ENCODE peak calls at places on chromosomes 1 and 21, in ten cellular contexts. B is AG09309, U is left ventricle myocardium inferior, F is GM13977, J is lower lobe of right lung, A is heart left ventricle, H is AG09319, Y is neural crest cell, L is ascending aorta, E is LNCaP clone FGC. T is an unnamed sample.

GRCh38 chr1:89990976-89991831 is 3.7 kb upstream of the ZNF326 start:
- DNase-seq in F (no peak), U (no peak), E (no peak), H (no peak), A (no peak), L (no peak), B (no peak), Y (no peak), J (no peak), T (no peak)

GRCh38 chr21:41885341-41886024 is 6.3 kb upstream of the PRDM15 start:
- DNase-seq in J (no peak), A (no peak), H (no peak), Y (no peak), B (no peak), U (no peak), L (no peak), E (no peak), F (peak), T (no peak)

GRCh38 chr1:86965012-86965826 is 50.8 kb downstream of the HS2ST1 start:
- DNase-seq in H (peak), J (no peak), A (no peak), L (no peak), F (no peak), Y (no peak), B (no peak), U (no peak), E (no peak), T (no peak)

GRCh38 chr1:230867119-230867902 is 1.0 kb downstream of the C1orf198 start:
- DNase-seq in L (no peak), J (no peak), Y (no peak), B (no peak), U (no peak), A (no peak), H (no peak), E (no peak), F (no peak), T (no peak)

GRCh38 chr1:5661196-5662130 is 330.8 kb downstream of the NPHP4 start:
- DNase-seq in E (no peak), J (no peak), F (no peak), B (no peak), U (no peak), Y (no peak), H (no peak), A (no peak), L (no peak), T (no peak)

GRCh38 chr1:75126611-75127101 is 7.5 kb upstream of the LHX8 start:
- DNase-seq in U (no peak), A (no peak), B (no peak), L (no peak), E (no peak), J (no peak), Y (no peak), H (no peak), F (no peak), T (no peak)

GRCh38 chr1:80731241-80731894 is 1069.4 kb upstream of the ADGRL2 start:
- DNase-seq in Y (no peak), J (no peak), H (no peak), L (no peak), A (peak), B (no peak), U (peak), F (no peak), E (peak), T (no peak)

GRCh38 chr1:73100216-73100615 is 817.9 kb upstream of the NEGR1 start:
- DNase-seq in H (no peak), F (no peak), J (no peak), U (no peak), L (no peak), E (peak), A (no peak), B (no peak), Y (no peak), T (no peak)

GRCh38 chr1:6336946-6337622 is 56.5 kb downstream of the ACOT7 start:
- DNase-seq in H (no peak), B (no peak), F (no peak), U (no peak), E (no peak), L (no peak), J (no peak), A (no peak), Y (no peak), T (no peak)

GRCh38 chr1:66733348-66734017 is 18.8 kb upstream of the DYNLT5 start:
- DNase-seq in L (no peak), J (no peak), F (no peak), H (no peak), E (no peak), Y (no peak), B (no peak), A (no peak), U (no peak), T (no peak)

GRCh38 chr1:182507685-182508084 is 57.7 kb downstream of the RGSL1 start:
- DNase-seq in E (no peak), U (no peak), B (no peak), L (no peak), H (no peak), F (no peak), A (peak), J (peak), Y (no peak), T (no peak)

GRCh38 chr1:162765788-162766187 is 24.7 kb upstream of the HSD17B7 start:
- DNase-seq in H (no peak), F (no peak), L (no peak), A (no peak), E (no peak), Y (no peak), U (no peak), B (no peak), J (no peak), T (no peak)

GRCh38 chr21:44427241-44428120 is 27.8 kb upstream of the LRRC3 start:
- DNase-seq in A (no peak), Y (no peak), E (no peak), H (no peak), F (no peak), B (no peak), U (peak), L (no peak), J (peak), T (no peak)

GRCh38 chr1:178323067-178323466 is 173.7 kb downstream of the CLEC20A start:
- DNase-seq in F (no peak), U (no peak), L (no peak), B (no peak), J (no peak), A (no peak), Y (no peak), H (no peak), E (no peak), T (no peak)

GRCh38 chr1:218380125-218380977 is 35.2 kb downstream of the TGFB2 start:
- DNase-seq in H (peak), F (no peak), L (no peak), U (no peak), B (peak), Y (no peak), A (no peak), E (peak), J (peak), T (peak)

GRCh38 chr1:31871703-31872102 is 55.9 kb upstream of the SPOCD1 start:
- DNase-seq in F (no peak), B (no peak), U (no peak), Y (no peak), J (no peak), E (no peak), H (no peak), L (no peak), A (no peak), T (no peak)

GRCh38 chr21:42424848-42425602 is 21.3 kb downstream of the UBASH3A start:
- DNase-seq in F (no peak), U (no peak), E (no peak), L (no peak), H (no peak), J (peak), B (no peak), A (no peak), Y (no peak), T (no peak)

GRCh38 chr1:11617314-11617713 is 36.9 kb downstream of the FBXO2 start:
- DNase-seq in B (no peak), F (no peak), A (no peak), L (no peak), U (no peak), H (no peak), J (no peak), Y (no peak), E (peak), T (no peak)

GRCh38 chr1:204637985-204638356 is 47.6 kb downstream of the LRRN2 start:
- DNase-seq in L (no peak), A (no peak), J (no peak), Y (peak), U (no peak), F (no peak), E (no peak), H (no peak), B (no peak), T (no peak)

GRCh38 chr1:230163205-230163604 is 96.2 kb downstream of the GALNT2 start:
- DNase-seq in A (peak), H (no peak), B (peak), F (no peak), U (no peak), Y (no peak), L (no peak), E (no peak), J (no peak), T (no peak)

GRCh38 chr21:14591882-14592281 is 45.8 kb upstream of the SAMSN1 start:
- DNase-seq in E (no peak), L (no peak), H (peak), J (no peak), F (no peak), U (no peak), Y (no peak), A (peak), B (no peak), T (no peak)

GRCh38 chr1:217032715-217033367 is 309.6 kb upstream of the ESRRG start:
- DNase-seq in L (no peak), J (no peak), B (no peak), F (no peak), E (no peak), U (peak), Y (no peak), H (no peak), A (no peak), T (no peak)

GRCh38 chr1:85628791-85629531 is 48.4 kb downstream of the CCN1 start:
- DNase-seq in J (peak), Y (no peak), E (peak), H (no peak), F (no peak), U (peak), L (no peak), B (peak), A (peak), T (no peak)

GRCh38 chr1:155320661-155321576 is at the start of gene RUSC1:
- DNase-seq in B (no peak), H (no peak), A (peak), E (no peak), L (peak), J (peak), U (peak), Y (peak), F (peak), T (no peak)

GRCh38 chr1:7441442-7441841 is 329.7 kb upstream of the VAMP3 start:
- DNase-seq in J (no peak), U (no peak), E (no peak), L (no peak), B (no peak), H (no peak), Y (no peak), A (no peak), F (no peak), T (no peak)

GRCh38 chr1:36366091-36366661 is 19.5 kb downstream of the STK40 start:
- DNase-seq in B (no peak), E (no peak), Y (peak), H (no peak), F (no peak), U (peak), L (no peak), A (peak), J (peak), T (no peak)
- TF ChIP-seq CTCF in B (no peak), E (no peak), Y (no peak), H (no peak), F (no peak), U (no peak), L (no peak), A (no peak), J (no peak), T (no peak)

GRCh38 chr1:220189750-220190347 is 82.4 kb downstream of the RAB3GAP2 start:
- DNase-seq in A (no peak), B (no peak), E (peak), F (peak), L (no peak), J (no peak), H (peak), U (no peak), Y (no peak), T (no peak)
- TF ChIP-seq CTCF in A (peak), B (peak), E (peak), F (peak), L (no peak), J (peak), H (peak), U (peak), Y (peak), T (no peak)

DNA sequence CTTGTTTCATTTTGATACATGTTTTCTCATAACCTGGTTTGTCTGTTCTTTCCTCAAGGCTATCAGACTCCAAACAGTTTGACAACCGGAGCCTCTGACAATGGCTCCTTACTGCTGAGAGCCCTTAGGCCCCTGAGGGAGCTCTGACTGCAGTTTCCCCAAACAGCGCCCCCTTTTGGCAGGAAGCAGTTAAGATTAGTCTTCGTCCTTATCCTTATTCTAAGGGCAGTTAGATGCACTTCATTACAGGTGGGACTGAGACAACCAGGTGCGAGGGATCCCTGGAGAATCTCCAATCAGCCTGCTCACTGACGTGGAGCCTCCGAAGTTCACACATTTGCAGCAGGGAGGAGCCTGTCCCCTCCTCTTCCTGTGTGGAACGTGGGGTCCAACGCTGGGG is 393.1 kb downstream of the BRINP3 start:
- DNase-seq in Y (peak), L (no peak), J (no peak), E (no peak), H (no peak), F (no peak), U (no peak), B (no peak), A (no peak), T (no peak)
- TF ChIP-seq CTCF in Y (peak), L (no peak), J (no peak), E (no peak), H (no peak), F (peak), U (no peak), B (no peak), A (no peak), T (peak)

DNA sequence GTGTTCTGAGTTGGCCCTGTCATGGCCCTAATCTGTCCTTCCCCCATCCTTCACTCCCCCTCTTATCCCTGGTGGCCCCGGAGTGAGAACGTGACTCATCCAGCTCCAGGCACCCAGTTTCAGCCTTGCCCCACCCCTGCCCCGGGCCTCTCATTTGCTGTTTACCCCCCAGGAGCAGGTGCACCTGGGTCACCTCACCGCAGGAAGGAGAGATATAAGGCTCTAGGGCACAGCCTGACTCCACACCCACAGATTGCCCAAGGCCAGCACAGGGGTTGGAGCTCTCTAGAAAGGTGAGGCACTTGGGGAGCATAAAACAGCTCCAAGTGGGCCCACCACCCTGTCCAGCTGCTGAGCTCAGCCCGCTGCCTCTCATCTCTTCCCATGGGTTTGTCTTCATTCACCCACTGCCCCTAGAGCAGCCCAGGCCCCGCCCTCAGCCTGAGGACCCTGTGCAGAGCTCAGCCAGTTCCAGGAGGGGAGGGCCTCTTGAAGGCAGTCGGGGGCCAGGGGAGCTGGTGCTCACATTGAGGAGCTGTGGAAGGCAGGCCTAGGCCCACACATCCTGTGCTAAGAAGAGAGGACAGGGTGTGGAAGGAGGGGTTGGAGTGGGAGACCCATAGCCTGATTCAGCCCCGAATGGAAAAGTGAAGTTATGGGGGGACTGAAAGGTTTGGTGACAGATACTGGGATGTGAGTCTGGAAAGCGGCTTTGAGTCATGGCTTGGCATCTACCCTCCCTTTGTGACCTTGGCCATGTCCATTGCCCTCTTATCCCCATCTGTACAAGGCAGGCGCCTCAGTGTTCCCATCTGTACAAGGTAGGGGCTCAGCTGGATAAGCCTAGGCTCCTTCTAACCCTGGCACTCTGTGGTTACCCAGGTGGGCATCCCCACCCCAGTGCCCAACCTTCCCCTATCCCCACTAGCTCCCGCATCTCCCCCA is 16.1 kb upstream of the GPR37L1 start:
- DNase-seq in L (no peak), E (no peak), J (peak), U (no peak), H (no peak), F (no peak), B (no peak), Y (no peak), A (peak), T (no peak)
- TF ChIP-seq CTCF in L (no peak), E (no peak), J (no peak), U (no peak), H (no peak), F (no peak), B (no peak), Y (no peak), A (no peak), T (no peak)

DNA sequence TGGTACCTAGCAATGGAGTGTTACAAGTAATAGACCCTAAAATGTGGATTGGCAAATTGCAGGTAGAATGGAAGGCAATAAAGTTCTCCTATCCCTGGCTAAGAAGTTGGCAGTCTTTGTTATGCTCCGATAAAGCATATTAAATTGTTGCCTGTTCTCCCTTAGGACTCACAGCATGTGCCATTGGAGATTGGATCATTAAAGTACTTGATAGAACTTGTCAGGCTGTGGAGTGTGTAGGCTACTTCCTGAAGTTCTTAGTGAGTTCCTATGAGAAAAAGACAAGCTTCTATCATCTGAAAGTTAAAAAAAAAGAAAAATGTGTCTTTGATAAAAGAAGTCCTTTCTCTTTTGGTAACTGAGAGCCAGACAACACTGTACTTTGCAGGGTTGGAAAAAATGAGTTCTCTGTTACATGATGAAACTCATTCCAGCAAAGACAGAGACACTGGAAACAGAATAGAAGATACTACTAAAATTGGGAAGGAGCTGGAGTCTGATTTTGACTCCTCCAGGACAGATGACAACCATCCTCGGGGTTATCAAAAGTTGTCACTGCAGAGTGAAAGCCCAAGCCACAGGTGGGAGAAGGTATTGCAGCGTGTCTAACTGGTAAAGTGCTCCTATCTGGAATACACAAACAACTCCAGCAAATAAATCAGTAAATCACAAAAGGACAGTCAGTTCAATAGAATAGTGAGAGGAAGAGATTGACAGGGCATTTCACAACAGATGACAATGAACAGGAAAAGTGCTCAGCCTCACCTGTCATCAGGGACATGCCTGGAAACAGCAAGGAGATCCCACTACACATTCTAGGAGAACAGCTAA is 87.5 kb upstream of the WDR26 start:
- DNase-seq in H (no peak), F (no peak), E (no peak), Y (no peak), J (no peak), U (no peak), L (no peak), B (no peak), A (no peak), T (no peak)
- TF ChIP-seq CTCF in H (no peak), F (no peak), E (no peak), Y (peak), J (no peak), U (no peak), L (no peak), B (no peak), A (no peak), T (peak)

DNA sequence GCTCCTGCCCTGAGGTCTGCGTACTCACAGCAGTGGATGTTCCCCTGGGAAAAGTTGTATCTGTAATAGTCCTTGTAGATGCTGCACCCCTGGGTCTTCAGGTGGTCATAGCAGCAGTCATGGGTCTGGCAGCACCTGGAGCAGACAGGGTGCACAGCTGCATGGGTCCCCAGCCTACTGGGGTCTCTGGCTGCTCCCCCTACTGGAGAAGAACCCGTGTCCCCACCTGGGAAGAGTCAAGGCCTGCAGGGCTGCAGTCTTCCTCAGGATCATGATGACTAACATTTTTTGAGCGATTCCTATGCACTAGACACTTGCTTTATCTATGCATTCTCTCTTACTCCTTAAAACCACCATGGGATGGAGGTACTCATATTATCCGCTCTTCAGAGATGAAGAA is 3.9 kb downstream of the PLA2G2D start:
- DNase-seq in A (no peak), Y (no peak), B (no peak), L (no peak), J (no peak), U (no peak), F (no peak), H (no peak), E (no peak), T (no peak)
- TF ChIP-seq CTCF in A (no peak), Y (no peak), B (no peak), L (no peak), J (no peak), U (no peak), F (no peak), H (no peak), E (no peak), T (no peak)

DNA sequence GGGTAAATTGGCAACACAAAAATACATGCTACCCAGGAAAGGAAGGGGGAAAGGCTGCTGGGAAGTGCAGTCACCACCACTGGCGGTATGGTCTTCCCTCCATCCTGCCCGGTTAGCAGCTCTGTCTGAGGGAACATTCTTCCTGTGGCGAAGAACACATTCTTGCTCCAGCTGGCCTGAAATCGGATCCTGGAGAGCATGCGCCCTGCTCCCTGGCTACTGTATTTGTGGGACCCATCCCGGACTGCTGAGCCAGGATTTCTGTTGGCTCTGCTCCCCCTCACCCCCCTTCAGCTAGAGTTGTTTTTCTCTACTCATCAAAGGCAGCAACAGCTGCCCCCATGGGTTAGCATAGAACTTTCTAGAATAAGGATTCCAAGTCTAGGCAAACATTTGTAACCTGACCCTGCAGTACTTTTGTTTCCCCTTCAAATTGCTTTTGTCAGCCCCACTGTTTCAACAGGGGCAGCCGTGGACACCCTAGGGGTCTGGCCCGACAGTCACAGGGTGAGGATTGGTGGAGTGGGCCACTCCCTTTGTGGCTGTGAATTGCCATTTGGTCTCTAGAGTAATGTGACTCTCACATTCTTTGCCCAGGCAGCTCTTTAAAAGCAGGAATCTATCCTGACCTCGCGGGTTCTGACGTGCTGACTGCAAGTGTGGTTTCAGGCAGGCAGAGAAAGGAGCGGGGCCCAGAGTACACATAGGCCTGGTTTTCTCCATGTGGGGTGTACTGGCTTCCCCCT is 157.7 kb downstream of the TOMM20 start:
- DNase-seq in U (peak), E (no peak), J (peak), L (no peak), A (peak), Y (no peak), H (peak), F (peak), B (peak), T (peak)
- TF ChIP-seq CTCF in U (no peak), E (no peak), J (no peak), L (no peak), A (no peak), Y (no peak), H (no peak), F (no peak), B (no peak), T (no peak)

GRCh38 chr1:145855426-145855948 is 3.4 kb downstream of the PIAS3 start:
- DNase-seq in L (no peak), B (no peak), F (no peak), J (no peak), H (no peak), E (no peak), U (no peak), A (no peak), Y (no peak), T (no peak)
- TF ChIP-seq CTCF in L (no peak), B (peak), F (no peak), J (no peak), H (no peak), E (no peak), U (no peak), A (no peak), Y (no peak), T (no peak)

T was measured in mesothelial cell of epicardium.